ENCODE peak calls at places on chromosomes 12 and 14, in nine cellular contexts. Q is SK-N-SH, E is left ventricle myocardium inferior, R is adrenal gland, V is MM.1S, C is breast epithelium, X is tibial nerve, H is H1, F is heart left ventricle. D is an unnamed sample. For H3K4me1, the result is how much of the 10 kb centered on the place peaks cover.

GRCh38 chr12:57452181-57452936 is 2.7 kb upstream of the INHBE start:
- DNase-seq in F (peak), X (no peak), H (no peak), E (peak), Q (no peak), V (no peak), R (no peak), C (no peak), D (no peak)

GRCh38 chr14:99698642-99699041 is 14.5 kb downstream of the CYP46A1 start:
- DNase-seq in H (no peak), R (no peak), F (no peak), Q (no peak), E (no peak), C (peak), V (no peak), X (no peak), D (no peak)

GRCh38 chr12:125122668-125123067 is 57.4 kb downstream of the AACS start:
- DNase-seq in V (no peak), Q (no peak), F (no peak), H (no peak), R (no peak), C (no peak), E (no peak), X (no peak), D (no peak)

GRCh38 chr12:9163392-9163791 is 44.8 kb downstream of the PZP start:
- DNase-seq in C (peak), R (no peak), H (no peak), X (no peak), Q (no peak), F (no peak), V (no peak), E (no peak), D (no peak)

GRCh38 chr12:124761876-124762275 is 101.8 kb downstream of the SCARB1 start:
- DNase-seq in R (no peak), Q (peak), X (no peak), H (no peak), E (peak), C (no peak), V (no peak), F (peak), D (no peak)

GRCh38 chr12:27500546-27500945 is 23.5 kb upstream of the PPFIBP1 start:
- DNase-seq in R (no peak), C (no peak), E (no peak), V (no peak), Q (no peak), F (no peak), X (no peak), H (no peak), D (no peak)

GRCh38 chr12:27531916-27532315 is 7.9 kb downstream of the PPFIBP1 start:
- DNase-seq in E (no peak), H (no peak), F (no peak), R (no peak), C (no peak), V (no peak), X (no peak), Q (no peak), D (no peak)

GRCh38 chr12:25322918-25323773 is 72.4 kb upstream of the KRAS start:
- DNase-seq in R (no peak), X (no peak), H (no peak), C (no peak), Q (no peak), F (no peak), E (no peak), V (no peak), D (no peak)

GRCh38 chr12:111775205-111776193 is 8.8 kb downstream of the ALDH2 start:
- DNase-seq in Q (peak), F (peak), E (peak), X (peak), H (no peak), C (peak), V (no peak), R (peak), D (peak)

GRCh38 chr14:22474730-22475351 is 114.2 kb downstream of the DAD1 start:
- DNase-seq in R (no peak), E (no peak), V (no peak), F (no peak), Q (no peak), H (no peak), C (no peak), X (no peak), D (no peak)

GRCh38 chr12:94141004-94141764 is 7.2 kb upstream of the PLXNC1 start:
- DNase-seq in X (no peak), F (no peak), Q (no peak), C (no peak), V (no peak), E (no peak), H (no peak), R (no peak), D (no peak)

GRCh38 chr12:66648336-66648735 is 30.5 kb downstream of the GRIP1 start:
- DNase-seq in H (no peak), E (no peak), F (no peak), X (no peak), C (no peak), V (no peak), Q (no peak), R (no peak), D (no peak)

GRCh38 chr12:108112815-108113556 is 16.1 kb upstream of the WSCD2 start:
- DNase-seq in X (no peak), F (no peak), E (no peak), V (no peak), Q (peak), R (no peak), H (peak), C (peak), D (no peak)

GRCh38 chr14:77194706-77195105 is 13.1 kb downstream of the TMEM63C start:
- DNase-seq in X (no peak), H (no peak), C (no peak), R (no peak), E (no peak), F (no peak), Q (no peak), V (no peak), D (no peak)

GRCh38 chr14:74886001-74886400 is 4.3 kb downstream of the DLST start:
- DNase-seq in Q (no peak), R (no peak), V (no peak), C (no peak), H (no peak), E (no peak), F (no peak), X (no peak), D (no peak)

GRCh38 chr12:24617471-24617870 is 331.4 kb downstream of the BCAT1 start:
- DNase-seq in F (no peak), Q (no peak), E (no peak), R (no peak), C (no peak), V (no peak), X (no peak), H (no peak), D (no peak)

GRCh38 chr14:92651106-92651792 is 97.2 kb downstream of the LGMN start:
- DNase-seq in Q (no peak), C (no peak), F (peak), E (no peak), H (no peak), X (no peak), V (no peak), R (peak), D (peak)

GRCh38 chr14:65993103-65993502 is 493.1 kb upstream of the CCDC196 start:
- DNase-seq in Q (no peak), V (peak), F (no peak), X (no peak), H (no peak), C (no peak), R (no peak), E (no peak), D (no peak)

GRCh38 chr14:72801381-72801812 is 92.5 kb downstream of the DPF3 start:
- DNase-seq in H (no peak), Q (no peak), V (no peak), R (no peak), X (no peak), C (no peak), F (no peak), E (no peak), D (no peak)

GRCh38 chr14:81273521-81273920 is 52.8 kb upstream of the GTF2A1 start:
- DNase-seq in Q (no peak), E (no peak), H (no peak), R (no peak), F (no peak), V (no peak), X (no peak), C (no peak), D (no peak)

GRCh38 chr12:27555928-27556778 is 32.1 kb downstream of the PPFIBP1 start:
- DNase-seq in E (no peak), R (no peak), C (no peak), V (no peak), F (no peak), X (no peak), H (no peak), Q (no peak), D (no peak)

GRCh38 chr12:44873898-44874297 is 2.2 kb downstream of the NELL2 start:
- DNase-seq in X (no peak), H (no peak), Q (peak), R (no peak), F (no peak), C (no peak), E (no peak), V (peak), D (no peak)

GRCh38 chr12:32561931-32562341 is 117.2 kb upstream of the DNM1L start:
- DNase-seq in E (no peak), Q (no peak), R (no peak), V (no peak), C (no peak), X (no peak), F (no peak), H (no peak), D (no peak)

GRCh38 chr14:105944632-105945610 is 418.5 kb downstream of the TMEM121 start:
- DNase-seq in E (peak), V (no peak), H (no peak), X (peak), C (peak), Q (peak), R (peak), F (no peak), D (peak)

GRCh38 chr14:45891417-45892080 is 638.5 kb upstream of the MIS18BP1 start:
- DNase-seq in F (no peak), E (no peak), C (no peak), X (no peak), V (no peak), Q (no peak), H (peak), R (no peak), D (peak)

GRCh38 chr14:64410084-64410774 is 22.1 kb downstream of the MTHFD1 start:
- DNase-seq in Q (no peak), X (no peak), R (peak), C (no peak), E (no peak), F (no peak), V (no peak), H (no peak), D (no peak)

GRCh38 chr12:61414470-61414869 is 845.7 kb upstream of the USP15 start:
- DNase-seq in Q (no peak), H (no peak), V (no peak), C (no peak), F (no peak), E (no peak), R (no peak), X (no peak), D (no peak)

GRCh38 chr12:117333331-117334000 is 28.0 kb downstream of the NOS1 start:
- DNase-seq in X (no peak), H (no peak), F (no peak), C (no peak), R (no peak), Q (peak), E (no peak), V (no peak), D (no peak)

GRCh38 chr12:110744697-110745264 is 2.1 kb upstream of the PPP1CC start:
- DNase-seq in H (no peak), E (no peak), X (no peak), Q (peak), F (no peak), V (no peak), C (no peak), R (no peak), D (no peak)

GRCh38 chr14:36430662-36431084 is 89.4 kb downstream of the NKX2-1 start:
- DNase-seq in X (no peak), V (no peak), E (no peak), Q (no peak), H (no peak), F (no peak), C (no peak), R (no peak), D (no peak)

GRCh38 chr12:19546611-19547162 is 107.4 kb downstream of the AEBP2 start:
- DNase-seq in X (no peak), Q (no peak), V (no peak), F (no peak), E (no peak), R (no peak), C (no peak), H (no peak), D (no peak)

DNA sequence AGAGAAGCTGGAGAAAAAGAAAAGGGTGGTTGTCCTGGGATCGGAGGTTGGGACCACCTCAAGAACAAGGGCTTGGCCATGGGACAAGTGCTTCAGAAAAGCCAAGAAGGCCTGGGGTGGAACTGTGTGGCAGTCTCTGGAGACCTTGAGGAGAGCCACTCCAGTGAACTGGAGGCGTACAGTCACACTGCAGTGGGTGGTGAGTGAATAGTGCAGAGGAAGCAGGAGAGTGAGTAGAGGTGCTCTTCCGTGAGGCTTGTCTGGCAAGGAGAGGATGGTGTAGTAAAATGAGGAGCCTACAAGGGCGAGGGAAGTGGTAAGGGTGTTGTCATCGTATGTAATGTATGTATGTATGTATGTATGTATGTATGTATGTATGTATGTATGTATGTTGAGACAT is 20.9 kb downstream of the RASSF3 start:
- DNase-seq in R (no peak), F (no peak), V (no peak), Q (no peak), X (no peak), C (no peak), E (no peak), H (no peak), D (no peak)
- H3K4me1 ChIP-seq in R (under half), F (under half), V (under half), Q (under half), X (under half), C (under half), E (half or more), H (under half), D (half or more)

GRCh38 chr14:104843006-104843405 is 22.1 kb upstream of the CEP170B start:
- DNase-seq in V (no peak), Q (no peak), R (no peak), E (no peak), X (no peak), H (no peak), F (no peak), C (no peak), D (no peak)

GRCh38 chr14:104841730-104842129 is 23.3 kb upstream of the CEP170B start:
- DNase-seq in H (no peak), Q (no peak), E (no peak), X (no peak), V (no peak), R (no peak), C (no peak), F (no peak), D (no peak)

GRCh38 chr14:104845033-104845666 is 19.9 kb upstream of the CEP170B start:
- DNase-seq in Q (no peak), C (no peak), E (no peak), V (no peak), R (no peak), H (no peak), F (no peak), X (no peak), D (no peak)

GRCh38 chr14:104844306-104845032 is 20.6 kb upstream of the CEP170B start:
- DNase-seq in Q (no peak), H (no peak), C (no peak), R (no peak), X (no peak), E (no peak), V (no peak), F (no peak), D (peak)

GRCh38 chr14:104843442-104844305 is 21.4 kb upstream of the CEP170B start:
- DNase-seq in F (no peak), C (no peak), H (no peak), Q (peak), X (no peak), R (no peak), V (no peak), E (no peak), D (peak)
- H3K27ac ChIP-seq in F (no peak), C (no peak), H (no peak), Q (no peak), X (no peak), R (no peak), V (no peak), E (no peak), D (no peak)

DNA sequence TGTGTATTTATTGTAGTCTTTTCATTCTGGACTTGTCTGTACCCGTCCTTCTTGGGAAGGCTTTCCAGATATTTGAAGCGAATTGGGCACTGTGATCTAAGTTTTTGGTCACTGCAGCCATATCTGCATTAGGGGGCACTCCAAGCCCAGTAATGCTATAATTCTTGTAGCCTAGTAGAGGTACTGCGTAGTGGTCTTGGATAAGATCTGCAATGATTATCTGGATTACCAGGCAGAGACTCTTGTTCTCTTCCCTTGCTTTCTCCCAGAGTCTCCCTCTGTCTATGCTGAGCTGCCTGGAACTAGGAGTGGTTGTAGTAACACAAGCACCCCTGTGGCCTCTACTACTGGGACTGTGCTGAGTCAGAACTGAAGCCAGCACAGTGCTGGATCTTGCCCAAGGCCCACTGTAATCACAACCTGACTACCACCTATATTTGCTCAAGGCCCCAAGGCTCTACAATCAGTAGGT is 30.0 kb downstream of the SLC38A2 start:
- DNase-seq in F (no peak), X (no peak), R (peak), H (no peak), C (no peak), Q (no peak), V (no peak), E (no peak), D (no peak)
- TF ChIP-seq CTCF in F (peak), X (peak), R (peak), H (peak), C (peak), Q (peak), V (peak), E (peak), D (peak)

DNA sequence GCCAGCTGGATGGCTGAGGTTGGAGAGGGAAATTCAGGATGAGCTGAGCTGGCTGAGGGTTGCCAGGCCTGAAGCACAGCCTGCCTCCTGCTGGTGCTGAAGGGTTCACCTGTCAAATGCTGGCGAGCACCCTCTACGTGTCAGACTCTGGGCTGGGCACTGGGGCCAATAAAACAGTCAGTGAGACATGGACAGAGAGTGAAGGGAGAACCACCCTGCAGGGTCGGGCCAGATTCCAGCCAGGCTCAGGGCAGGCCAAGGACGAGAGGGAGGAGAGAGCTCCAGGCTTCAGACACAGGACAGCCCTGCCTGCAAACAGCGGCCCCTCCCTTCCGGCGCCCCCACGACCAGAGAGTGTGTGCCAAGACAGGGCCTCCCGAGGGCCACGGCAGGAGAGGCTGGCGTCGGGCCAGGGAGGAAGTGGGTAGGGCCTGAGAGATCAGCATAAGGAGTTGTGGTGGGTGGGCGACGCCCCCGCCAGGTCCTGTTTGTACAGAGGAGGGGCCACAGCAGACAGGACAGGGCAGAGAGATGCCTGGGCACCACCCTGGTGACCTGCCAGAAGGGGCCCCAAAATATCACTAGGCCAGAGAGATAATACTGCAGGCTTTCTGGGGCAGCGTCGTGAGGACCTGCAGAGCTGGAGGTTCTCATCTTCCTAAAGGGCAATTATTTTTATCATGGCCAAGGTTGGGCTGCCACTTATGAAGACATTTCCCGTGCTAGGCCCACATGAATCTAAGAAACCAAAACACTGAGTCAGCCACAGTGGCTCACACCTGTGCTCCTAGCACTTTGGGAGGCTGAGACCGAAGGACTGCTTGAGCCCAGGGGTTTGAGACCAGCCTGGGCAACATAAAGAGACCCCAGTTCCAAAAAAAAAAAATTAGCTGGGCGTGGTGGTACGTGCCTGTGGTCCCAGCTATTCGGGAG is 73.1 kb upstream of the GPR68 start:
- DNase-seq in X (no peak), C (no peak), R (peak), Q (no peak), F (peak), V (peak), E (peak), H (no peak), D (peak)
- H3K4me1 ChIP-seq in X (under half), C (under half), R (under half), Q (under half), F (under half), V (half or more), E (under half), H (under half), D (under half)

GRCh38 chr14:96201965-96202364 is 2.7 kb upstream of the BDKRB2 start:
- DNase-seq in E (no peak), F (no peak), V (no peak), X (no peak), R (no peak), Q (no peak), H (no peak), C (no peak), D (no peak)
- H3K27ac ChIP-seq in E (no peak), F (no peak), V (no peak), X (no peak), R (no peak), Q (no peak), H (no peak), C (no peak), D (no peak)

GRCh38 chr12:4355843-4356327 is 23.6 kb downstream of the FGF23 start:
- DNase-seq in C (no peak), F (peak), R (peak), E (no peak), H (peak), V (peak), X (no peak), Q (peak), D (peak)

GRCh38 chr12:4355150-4355842 is 24.2 kb downstream of the FGF23 start:
- DNase-seq in E (no peak), C (no peak), F (no peak), H (no peak), Q (no peak), X (no peak), R (no peak), V (no peak), D (no peak)

GRCh38 chr12:4353785-4354208 is 25.7 kb downstream of the FGF23 start:
- DNase-seq in H (no peak), C (no peak), F (no peak), R (no peak), E (no peak), Q (peak), X (no peak), V (peak), D (no peak)
- TF ChIP-seq CTCF in H (peak), C (peak), F (peak), R (peak), E (peak), Q (peak), X (no peak), V (peak), D (no peak)